ENCODE peak calls at places on chromosomes 13 and 19, in ten cellular contexts. One of them, this sample, is unnamed.

GRCh38 chr19:55392820-55393219 is 7.1 kb downstream of the RPL28 start:
- DNase-seq in adrenal gland: no peak
- DNase-seq in endothelial cell of umbilical vein: no peak
- DNase-seq in IMR-90: no peak
- DNase-seq in body of pancreas: no peak
- DNase-seq in heart left ventricle: no peak
- DNase-seq in H1: no peak
- DNase-seq in K562: peak; percentile 28
- DNase-seq in HepG2: no peak
- DNase-seq in uterus: no peak
- DNase-seq in this sample: no peak

GRCh38 chr19:42242071-42242511 is 311 bp downstream of the GSK3A start:
- DNase-seq in adrenal gland: no peak
- DNase-seq in endothelial cell of umbilical vein: no peak
- DNase-seq in IMR-90: no peak
- DNase-seq in body of pancreas: peak; percentile 27
- DNase-seq in heart left ventricle: peak; percentile 50
- DNase-seq in H1: no peak
- DNase-seq in K562: no peak
- DNase-seq in HepG2: no peak
- DNase-seq in uterus: no peak
- DNase-seq in this sample: no peak

GRCh38 chr19:40702337-40703012 is 12.0 kb upstream of the NUMBL start:
- DNase-seq in adrenal gland: no peak
- DNase-seq in endothelial cell of umbilical vein: no peak
- DNase-seq in IMR-90: no peak
- DNase-seq in body of pancreas: peak; percentile 51
- DNase-seq in heart left ventricle: peak; percentile 59
- DNase-seq in H1: no peak
- DNase-seq in K562: peak; percentile 83
- DNase-seq in HepG2: peak; percentile 50
- DNase-seq in uterus: peak; percentile 59
- DNase-seq in this sample: no peak

GRCh38 chr19:55504252-55504603 is 16.0 kb downstream of the SSC5D start:
- DNase-seq in adrenal gland: no peak
- DNase-seq in endothelial cell of umbilical vein: no peak
- DNase-seq in IMR-90: no peak
- DNase-seq in body of pancreas: no peak
- DNase-seq in heart left ventricle: no peak
- DNase-seq in H1: no peak
- DNase-seq in K562: no peak
- DNase-seq in HepG2: no peak
- DNase-seq in uterus: no peak
- DNase-seq in this sample: no peak

GRCh38 chr13:90534617-90535340 is 812.7 kb upstream of the MIR17HG start:
- DNase-seq in adrenal gland: no peak
- DNase-seq in endothelial cell of umbilical vein: no peak
- DNase-seq in IMR-90: no peak
- DNase-seq in body of pancreas: no peak
- DNase-seq in heart left ventricle: no peak
- DNase-seq in H1: no peak
- DNase-seq in K562: no peak
- DNase-seq in HepG2: no peak
- DNase-seq in uterus: no peak
- DNase-seq in this sample: no peak

GRCh38 chr13:38430761-38431160 is 81.1 kb downstream of the UFM1 start:
- DNase-seq in adrenal gland: no peak
- DNase-seq in endothelial cell of umbilical vein: no peak
- DNase-seq in IMR-90: no peak
- DNase-seq in body of pancreas: no peak
- DNase-seq in heart left ventricle: no peak
- DNase-seq in H1: no peak
- DNase-seq in K562: no peak
- DNase-seq in HepG2: no peak
- DNase-seq in uterus: no peak
- DNase-seq in this sample: no peak

GRCh38 chr19:1907563-1908363 is 2.6 kb downstream of the ADAT3 start:
- DNase-seq in adrenal gland: peak; percentile 63
- DNase-seq in endothelial cell of umbilical vein: no peak
- DNase-seq in IMR-90: no peak
- DNase-seq in body of pancreas: peak; percentile 72
- DNase-seq in heart left ventricle: no peak
- DNase-seq in H1: no peak
- DNase-seq in K562: peak; percentile 56
- DNase-seq in HepG2: peak; percentile 55
- DNase-seq in uterus: no peak
- DNase-seq in this sample: no peak

GRCh38 chr13:90104764-90105163 is 1242.7 kb upstream of the MIR17HG start:
- DNase-seq in adrenal gland: no peak
- DNase-seq in endothelial cell of umbilical vein: no peak
- DNase-seq in IMR-90: no peak
- DNase-seq in body of pancreas: no peak
- DNase-seq in heart left ventricle: no peak
- DNase-seq in H1: no peak
- DNase-seq in K562: no peak
- DNase-seq in HepG2: no peak
- DNase-seq in uterus: no peak
- DNase-seq in this sample: no peak

GRCh38 chr19:46402725-46403124 is 10.6 kb downstream of the CCDC8 start:
- DNase-seq in adrenal gland: no peak
- DNase-seq in endothelial cell of umbilical vein: no peak
- DNase-seq in IMR-90: no peak
- DNase-seq in body of pancreas: no peak
- DNase-seq in heart left ventricle: no peak
- DNase-seq in H1: no peak
- DNase-seq in K562: no peak
- DNase-seq in HepG2: no peak
- DNase-seq in uterus: no peak
- DNase-seq in this sample: no peak

GRCh38 chr13:40665061-40665753 is 1.2 kb downstream of the FOXO1 start:
- DNase-seq in adrenal gland: peak; percentile 60
- DNase-seq in endothelial cell of umbilical vein: no peak
- DNase-seq in IMR-90: no peak
- DNase-seq in body of pancreas: peak; percentile 45
- DNase-seq in heart left ventricle: peak; percentile 50
- DNase-seq in H1: no peak
- DNase-seq in K562: peak; percentile 33
- DNase-seq in HepG2: no peak
- DNase-seq in uterus: peak; percentile 48
- DNase-seq in this sample: no peak

GRCh38 chr19:48398329-48399235 is 5.1 kb downstream of the GRIN2D start:
- DNase-seq in adrenal gland: peak; percentile 54
- DNase-seq in endothelial cell of umbilical vein: peak; percentile 74
- DNase-seq in IMR-90: peak; percentile 41
- DNase-seq in body of pancreas: peak; percentile 75
- DNase-seq in heart left ventricle: peak; percentile 76
- DNase-seq in H1: peak; percentile 88
- DNase-seq in K562: peak; percentile 98
- DNase-seq in HepG2: peak; percentile 44
- DNase-seq in uterus: peak; percentile 51
- DNase-seq in this sample: peak; percentile 47

GRCh38 chr13:37094840-37095239 is 10.6 kb downstream of the CSNK1A1L start:
- DNase-seq in adrenal gland: no peak
- DNase-seq in endothelial cell of umbilical vein: no peak
- DNase-seq in IMR-90: no peak
- DNase-seq in body of pancreas: no peak
- DNase-seq in heart left ventricle: no peak
- DNase-seq in H1: no peak
- DNase-seq in K562: no peak
- DNase-seq in HepG2: no peak
- DNase-seq in uterus: no peak
- DNase-seq in this sample: no peak

GRCh38 chr19:41670755-41671154 is 17.3 kb downstream of the CEACAM7 start:
- DNase-seq in adrenal gland: no peak
- DNase-seq in endothelial cell of umbilical vein: no peak
- DNase-seq in IMR-90: no peak
- DNase-seq in body of pancreas: no peak
- DNase-seq in heart left ventricle: no peak
- DNase-seq in H1: no peak
- DNase-seq in K562: no peak
- DNase-seq in HepG2: no peak
- DNase-seq in uterus: no peak
- DNase-seq in this sample: no peak

GRCh38 chr13:113176292-113176691 is 17.8 kb downstream of the PROZ start:
- DNase-seq in adrenal gland: no peak
- DNase-seq in endothelial cell of umbilical vein: no peak
- DNase-seq in IMR-90: no peak
- DNase-seq in body of pancreas: no peak
- DNase-seq in heart left ventricle: no peak
- DNase-seq in H1: no peak
- DNase-seq in K562: no peak
- DNase-seq in HepG2: no peak
- DNase-seq in uterus: no peak
- DNase-seq in this sample: no peak

GRCh38 chr13:40910324-40911050 is 108.6 kb downstream of the ELF1 start:
- DNase-seq in adrenal gland: no peak
- DNase-seq in endothelial cell of umbilical vein: no peak
- DNase-seq in IMR-90: peak; percentile 55
- DNase-seq in body of pancreas: no peak
- DNase-seq in heart left ventricle: no peak
- DNase-seq in H1: no peak
- DNase-seq in K562: no peak
- DNase-seq in HepG2: peak; percentile 21
- DNase-seq in uterus: no peak
- DNase-seq in this sample: no peak

GRCh38 chr13:107252021-107252420 is 684.1 kb upstream of the ARGLU1 start:
- DNase-seq in adrenal gland: no peak
- DNase-seq in endothelial cell of umbilical vein: no peak
- DNase-seq in IMR-90: no peak
- DNase-seq in body of pancreas: no peak
- DNase-seq in heart left ventricle: no peak
- DNase-seq in H1: no peak
- DNase-seq in K562: no peak
- DNase-seq in HepG2: no peak
- DNase-seq in uterus: no peak
- DNase-seq in this sample: no peak

GRCh38 chr19:10339380-10339960 is at the start of gene ICAM3:
- DNase-seq in adrenal gland: no peak
- DNase-seq in endothelial cell of umbilical vein: no peak
- DNase-seq in IMR-90: no peak
- DNase-seq in body of pancreas: peak; percentile 24
- DNase-seq in heart left ventricle: no peak
- DNase-seq in H1: no peak
- DNase-seq in K562: no peak
- DNase-seq in HepG2: no peak
- DNase-seq in uterus: no peak
- DNase-seq in this sample: no peak

GRCh38 chr19:4081441-4082129 is 14.9 kb upstream of the ZBTB7A start:
- DNase-seq in adrenal gland: no peak
- DNase-seq in endothelial cell of umbilical vein: no peak
- DNase-seq in IMR-90: no peak
- DNase-seq in body of pancreas: no peak
- DNase-seq in heart left ventricle: no peak
- DNase-seq in H1: no peak
- DNase-seq in K562: no peak
- DNase-seq in HepG2: no peak
- DNase-seq in uterus: no peak
- DNase-seq in this sample: no peak

GRCh38 chr19:4077011-4077382 is 10.3 kb upstream of the ZBTB7A start:
- DNase-seq in adrenal gland: no peak
- DNase-seq in endothelial cell of umbilical vein: no peak
- DNase-seq in IMR-90: no peak
- DNase-seq in body of pancreas: no peak
- DNase-seq in heart left ventricle: no peak
- DNase-seq in H1: no peak
- DNase-seq in K562: no peak
- DNase-seq in HepG2: no peak
- DNase-seq in uterus: no peak
- DNase-seq in this sample: no peak

GRCh38 chr19:4075373-4075772 is 8.7 kb upstream of the ZBTB7A start:
- DNase-seq in adrenal gland: no peak
- DNase-seq in endothelial cell of umbilical vein: peak; percentile 23
- DNase-seq in IMR-90: no peak
- DNase-seq in body of pancreas: peak; percentile 46
- DNase-seq in heart left ventricle: no peak
- DNase-seq in H1: no peak
- DNase-seq in K562: no peak
- DNase-seq in HepG2: no peak
- DNase-seq in uterus: no peak
- DNase-seq in this sample: no peak

GRCh38 chr19:4080473-4080872 is 13.8 kb upstream of the ZBTB7A start:
- DNase-seq in adrenal gland: no peak
- DNase-seq in endothelial cell of umbilical vein: no peak
- DNase-seq in IMR-90: no peak
- DNase-seq in body of pancreas: no peak
- DNase-seq in heart left ventricle: no peak
- DNase-seq in H1: no peak
- DNase-seq in K562: no peak
- DNase-seq in HepG2: no peak
- DNase-seq in uterus: no peak
- DNase-seq in this sample: no peak

GRCh38 chr19:4077800-4078683 is 11.3 kb upstream of the ZBTB7A start:
- DNase-seq in adrenal gland: peak; percentile 54
- DNase-seq in endothelial cell of umbilical vein: peak; percentile 25
- DNase-seq in IMR-90: no peak
- DNase-seq in body of pancreas: peak; percentile 57
- DNase-seq in heart left ventricle: peak; percentile 86
- DNase-seq in H1: no peak
- DNase-seq in K562: peak; percentile 48
- DNase-seq in HepG2: no peak
- DNase-seq in uterus: peak; percentile 72
- DNase-seq in this sample: peak; percentile 76
- TF ChIP-seq POLR2A in adrenal gland: no peak
- TF ChIP-seq POLR2A in endothelial cell of umbilical vein: no peak
- TF ChIP-seq POLR2A in IMR-90: no peak
- TF ChIP-seq POLR2A in body of pancreas: no peak
- TF ChIP-seq POLR2A in heart left ventricle: peak; percentile 34
- TF ChIP-seq POLR2A in H1: no peak
- TF ChIP-seq POLR2A in K562: peak; percentile 49
- TF ChIP-seq POLR2A in HepG2: peak; percentile 45
- TF ChIP-seq POLR2A in uterus: no peak
- TF ChIP-seq POLR2A in this sample: no peak

GRCh38 chr13:96817336-96817941 is 176.8 kb downstream of the OXGR1 start:
- DNase-seq in adrenal gland: no peak
- DNase-seq in endothelial cell of umbilical vein: peak; percentile 10
- DNase-seq in IMR-90: peak; percentile 10
- DNase-seq in body of pancreas: no peak
- DNase-seq in heart left ventricle: no peak
- DNase-seq in H1: no peak
- DNase-seq in K562: no peak
- DNase-seq in HepG2: peak; percentile 6
- DNase-seq in uterus: no peak
- DNase-seq in this sample: no peak
- TF ChIP-seq CTCF in adrenal gland: peak; percentile 53
- TF ChIP-seq CTCF in endothelial cell of umbilical vein: peak; percentile 29
- TF ChIP-seq CTCF in IMR-90: peak; percentile 45
- TF ChIP-seq CTCF in body of pancreas: peak; percentile 42
- TF ChIP-seq CTCF in heart left ventricle: peak; percentile 54
- TF ChIP-seq CTCF in H1: no peak
- TF ChIP-seq CTCF in K562: no peak
- TF ChIP-seq CTCF in HepG2: no peak
- TF ChIP-seq CTCF in uterus: no peak
- TF ChIP-seq CTCF in this sample: peak; percentile 30

GRCh38 chr19:35104361-35104760 is 11.3 kb upstream of the FXYD3 start:
- DNase-seq in adrenal gland: no peak
- DNase-seq in endothelial cell of umbilical vein: no peak
- DNase-seq in IMR-90: no peak
- DNase-seq in body of pancreas: no peak
- DNase-seq in heart left ventricle: no peak
- DNase-seq in H1: no peak
- DNase-seq in K562: no peak
- DNase-seq in HepG2: no peak
- DNase-seq in uterus: no peak
- DNase-seq in this sample: no peak
- H3K27ac ChIP-seq in adrenal gland: no peak overlapping the region
- H3K27ac ChIP-seq in endothelial cell of umbilical vein: no peak overlapping the region
- H3K27ac ChIP-seq in IMR-90: no peak overlapping the region
- H3K27ac ChIP-seq in body of pancreas: no peak overlapping the region
- H3K27ac ChIP-seq in heart left ventricle: no peak overlapping the region
- H3K27ac ChIP-seq in H1: no peak overlapping the region
- H3K27ac ChIP-seq in K562: no peak overlapping the region
- H3K27ac ChIP-seq in HepG2: no peak overlapping the region
- H3K27ac ChIP-seq in uterus: no peak overlapping the region
- H3K27ac ChIP-seq in this sample: no peak overlapping the region

GRCh38 chr19:12156254-12157058 is at the start of gene ZNF625:
- DNase-seq in adrenal gland: peak; percentile 94
- DNase-seq in endothelial cell of umbilical vein: peak; percentile 75
- DNase-seq in IMR-90: peak; percentile 87
- DNase-seq in body of pancreas: peak; percentile 91
- DNase-seq in heart left ventricle: peak; percentile 90
- DNase-seq in H1: peak; percentile 85
- DNase-seq in K562: no peak
- DNase-seq in HepG2: peak; percentile 90
- DNase-seq in uterus: peak; percentile 82
- DNase-seq in this sample: peak; percentile 70
- TF ChIP-seq POLR2A in adrenal gland: no peak
- TF ChIP-seq POLR2A in endothelial cell of umbilical vein: peak; percentile 83
- TF ChIP-seq POLR2A in IMR-90: peak; percentile 52
- TF ChIP-seq POLR2A in body of pancreas: peak; percentile 70
- TF ChIP-seq POLR2A in heart left ventricle: peak; percentile 59
- TF ChIP-seq POLR2A in H1: peak; percentile 98
- TF ChIP-seq POLR2A in K562: no peak
- TF ChIP-seq POLR2A in HepG2: peak; percentile 89
- TF ChIP-seq POLR2A in uterus: peak; percentile 10
- TF ChIP-seq POLR2A in this sample: peak; percentile 36